ENCODE peak calls at places on chromosomes 7 and 10, in five cellular contexts. One of them, this sample, is unnamed.

GRCh38 chr7:116786791-116787443 is 75.5 kb upstream of the CAPZA2 start:
- DNase-seq in effector memory CD8-positive, alpha-beta T cell: no peak
- DNase-seq in pons: peak
- DNase-seq in NCI-H1105 treated with DMSO at 0.1 percent for 48 hours: no peak
- DNase-seq in OCI-M1: peak
- DNase-seq in this sample: no peak

GRCh38 chr7:36361227-36361626 is 28.4 kb upstream of the ANLN start:
- DNase-seq in effector memory CD8-positive, alpha-beta T cell: no peak
- DNase-seq in OCI-M1: no peak
- DNase-seq in pons: no peak
- DNase-seq in NCI-H1105 treated with DMSO at 0.1 percent for 48 hours: no peak
- DNase-seq in this sample: no peak

GRCh38 chr10:28246023-28246422 is 56.8 kb downstream of the MPP7 start:
- DNase-seq in NCI-H1105 treated with DMSO at 0.1 percent for 48 hours: no peak
- DNase-seq in OCI-M1: no peak
- DNase-seq in effector memory CD8-positive, alpha-beta T cell: no peak
- DNase-seq in pons: no peak
- DNase-seq in this sample: no peak

GRCh38 chr7:151306374-151306773 is 35.2 kb upstream of the NUB1 start:
- DNase-seq in effector memory CD8-positive, alpha-beta T cell: no peak
- DNase-seq in NCI-H1105 treated with DMSO at 0.1 percent for 48 hours: no peak
- DNase-seq in pons: no peak
- DNase-seq in OCI-M1: no peak
- DNase-seq in this sample: no peak

GRCh38 chr7:24573554-24574338 is 494 bp downstream of the PALS2 start:
- DNase-seq in effector memory CD8-positive, alpha-beta T cell: peak
- DNase-seq in pons: no peak
- DNase-seq in OCI-M1: peak
- DNase-seq in NCI-H1105 treated with DMSO at 0.1 percent for 48 hours: peak
- DNase-seq in this sample: peak

GRCh38 chr10:103793429-103793828 is 61.9 kb downstream of the SH3PXD2A start:
- DNase-seq in effector memory CD8-positive, alpha-beta T cell: no peak
- DNase-seq in OCI-M1: no peak
- DNase-seq in pons: no peak
- DNase-seq in NCI-H1105 treated with DMSO at 0.1 percent for 48 hours: no peak
- DNase-seq in this sample: no peak

GRCh38 chr7:128982105-128982504 is 44.4 kb downstream of the IRF5 start:
- DNase-seq in effector memory CD8-positive, alpha-beta T cell: no peak
- DNase-seq in NCI-H1105 treated with DMSO at 0.1 percent for 48 hours: no peak
- DNase-seq in pons: no peak
- DNase-seq in OCI-M1: no peak
- DNase-seq in this sample: no peak

GRCh38 chr7:101287032-101287431 is 34.6 kb downstream of the IFT22 start:
- DNase-seq in pons: no peak
- DNase-seq in effector memory CD8-positive, alpha-beta T cell: no peak
- DNase-seq in NCI-H1105 treated with DMSO at 0.1 percent for 48 hours: no peak
- DNase-seq in OCI-M1: no peak
- DNase-seq in this sample: no peak

GRCh38 chr10:79054203-79055099 is 14.3 kb upstream of the ZMIZ1 start:
- DNase-seq in NCI-H1105 treated with DMSO at 0.1 percent for 48 hours: no peak
- DNase-seq in OCI-M1: no peak
- DNase-seq in pons: no peak
- DNase-seq in effector memory CD8-positive, alpha-beta T cell: no peak
- DNase-seq in this sample: no peak

GRCh38 chr10:73769396-73769795 is 12.5 kb upstream of the CHCHD1 start:
- DNase-seq in pons: no peak
- DNase-seq in OCI-M1: no peak
- DNase-seq in NCI-H1105 treated with DMSO at 0.1 percent for 48 hours: no peak
- DNase-seq in effector memory CD8-positive, alpha-beta T cell: no peak
- DNase-seq in this sample: no peak

GRCh38 chr7:156318926-156319325 is 321.6 kb upstream of the RNF32 start:
- DNase-seq in OCI-M1: no peak
- DNase-seq in NCI-H1105 treated with DMSO at 0.1 percent for 48 hours: no peak
- DNase-seq in effector memory CD8-positive, alpha-beta T cell: no peak
- DNase-seq in pons: no peak
- DNase-seq in this sample: no peak

GRCh38 chr7:100126931-100127865 is at the start of gene MBLAC1:
- DNase-seq in pons: peak
- DNase-seq in NCI-H1105 treated with DMSO at 0.1 percent for 48 hours: peak
- DNase-seq in OCI-M1: peak
- DNase-seq in effector memory CD8-positive, alpha-beta T cell: peak
- DNase-seq in this sample: peak

GRCh38 chr10:130816116-130816901 is 495.2 kb downstream of the TCERG1L start:
- DNase-seq in OCI-M1: no peak
- DNase-seq in pons: no peak
- DNase-seq in NCI-H1105 treated with DMSO at 0.1 percent for 48 hours: no peak
- DNase-seq in effector memory CD8-positive, alpha-beta T cell: no peak
- DNase-seq in this sample: no peak

GRCh38 chr7:10022957-10023356 is 950.7 kb upstream of the PHF14 start:
- DNase-seq in OCI-M1: no peak
- DNase-seq in NCI-H1105 treated with DMSO at 0.1 percent for 48 hours: peak
- DNase-seq in pons: peak
- DNase-seq in effector memory CD8-positive, alpha-beta T cell: no peak
- DNase-seq in this sample: no peak

GRCh38 chr7:47794016-47794415 is 154.2 kb downstream of the PKD1L1 start:
- DNase-seq in NCI-H1105 treated with DMSO at 0.1 percent for 48 hours: no peak
- DNase-seq in effector memory CD8-positive, alpha-beta T cell: no peak
- DNase-seq in OCI-M1: no peak
- DNase-seq in pons: no peak
- DNase-seq in this sample: no peak

GRCh38 chr10:75408911-75409885 is 7.6 kb upstream of the ZNF503 start:
- DNase-seq in effector memory CD8-positive, alpha-beta T cell: no peak
- DNase-seq in NCI-H1105 treated with DMSO at 0.1 percent for 48 hours: peak
- DNase-seq in OCI-M1: no peak
- DNase-seq in pons: no peak
- DNase-seq in this sample: peak

GRCh38 chr7:85135931-85136330 is 50.9 kb downstream of the SEMA3D start:
- DNase-seq in effector memory CD8-positive, alpha-beta T cell: no peak
- DNase-seq in OCI-M1: no peak
- DNase-seq in pons: no peak
- DNase-seq in NCI-H1105 treated with DMSO at 0.1 percent for 48 hours: no peak
- DNase-seq in this sample: no peak